ENCODE peak calls at places on chromosomes 11 and 22, in eight cellular contexts. One of them, this sample, is unnamed.

GRCh38 chr11:69636512-69636866 is 4.5 kb upstream of the CCND1 start:
- DNase-seq in neural progenitor cell: peak
- DNase-seq in PC-3: peak
- DNase-seq in GM23338: peak
- DNase-seq in OCI-LY7: no peak
- DNase-seq in hepatocyte: peak
- DNase-seq in SK-N-SH: no peak
- DNase-seq in HCT116: peak
- DNase-seq in this sample: peak

GRCh38 chr11:8794677-8795103 is 112.1 kb downstream of the RPL27A start:
- DNase-seq in GM23338: peak
- DNase-seq in neural progenitor cell: no peak
- DNase-seq in SK-N-SH: no peak
- DNase-seq in hepatocyte: peak
- DNase-seq in OCI-LY7: no peak
- DNase-seq in HCT116: peak
- DNase-seq in PC-3: peak
- DNase-seq in this sample: no peak

GRCh38 chr11:64120951-64121569 is 44.9 kb downstream of the MACROD1 start:
- DNase-seq in HCT116: no peak
- DNase-seq in hepatocyte: no peak
- DNase-seq in SK-N-SH: no peak
- DNase-seq in GM23338: no peak
- DNase-seq in PC-3: no peak
- DNase-seq in neural progenitor cell: no peak
- DNase-seq in OCI-LY7: no peak
- DNase-seq in this sample: no peak

GRCh38 chr11:134048028-134048427 is 20.8 kb upstream of the JAM3 start:
- DNase-seq in OCI-LY7: no peak
- DNase-seq in PC-3: no peak
- DNase-seq in SK-N-SH: no peak
- DNase-seq in GM23338: no peak
- DNase-seq in hepatocyte: no peak
- DNase-seq in HCT116: no peak
- DNase-seq in neural progenitor cell: no peak
- DNase-seq in this sample: no peak

GRCh38 chr11:34616086-34616485 is 4.8 kb upstream of the EHF start:
- DNase-seq in SK-N-SH: no peak
- DNase-seq in hepatocyte: no peak
- DNase-seq in OCI-LY7: no peak
- DNase-seq in HCT116: no peak
- DNase-seq in GM23338: no peak
- DNase-seq in neural progenitor cell: no peak
- DNase-seq in PC-3: no peak
- DNase-seq in this sample: no peak

GRCh38 chr11:34840736-34841386 is 75.3 kb downstream of the APIP start:
- DNase-seq in PC-3: peak
- DNase-seq in HCT116: peak
- DNase-seq in OCI-LY7: peak
- DNase-seq in SK-N-SH: peak
- DNase-seq in GM23338: peak
- DNase-seq in hepatocyte: peak
- DNase-seq in neural progenitor cell: peak
- DNase-seq in this sample: peak

GRCh38 chr22:39256979-39257378 is 12.2 kb upstream of the PDGFB start:
- DNase-seq in HCT116: no peak
- DNase-seq in hepatocyte: no peak
- DNase-seq in neural progenitor cell: no peak
- DNase-seq in SK-N-SH: no peak
- DNase-seq in PC-3: no peak
- DNase-seq in OCI-LY7: no peak
- DNase-seq in GM23338: no peak
- DNase-seq in this sample: no peak

GRCh38 chr11:107929611-107930200 is 1.5 kb downstream of the RAB39A start:
- DNase-seq in OCI-LY7: no peak
- DNase-seq in GM23338: peak
- DNase-seq in hepatocyte: no peak
- DNase-seq in PC-3: no peak
- DNase-seq in neural progenitor cell: peak
- DNase-seq in SK-N-SH: peak
- DNase-seq in HCT116: no peak
- DNase-seq in this sample: no peak

GRCh38 chr11:120057595-120058581 is 80.0 kb downstream of the TRIM29 start:
- DNase-seq in HCT116: peak
- DNase-seq in SK-N-SH: no peak
- DNase-seq in OCI-LY7: no peak
- DNase-seq in GM23338: peak
- DNase-seq in neural progenitor cell: peak
- DNase-seq in PC-3: peak
- DNase-seq in hepatocyte: peak
- DNase-seq in this sample: no peak

GRCh38 chr22:50085211-50085999 is at the start of gene MLC1:
- DNase-seq in PC-3: no peak
- DNase-seq in hepatocyte: no peak
- DNase-seq in HCT116: no peak
- DNase-seq in neural progenitor cell: no peak
- DNase-seq in OCI-LY7: no peak
- DNase-seq in GM23338: no peak
- DNase-seq in SK-N-SH: no peak
- DNase-seq in this sample: no peak

GRCh38 chr11:114340311-114341131 is 44.3 kb downstream of the NNMT start:
- DNase-seq in hepatocyte: peak
- DNase-seq in HCT116: peak
- DNase-seq in GM23338: peak
- DNase-seq in SK-N-SH: peak
- DNase-seq in neural progenitor cell: peak
- DNase-seq in PC-3: peak
- DNase-seq in OCI-LY7: peak
- DNase-seq in this sample: peak

GRCh38 chr22:30115705-30116104 is 35.4 kb downstream of the HORMAD2 start:
- DNase-seq in hepatocyte: no peak
- DNase-seq in SK-N-SH: no peak
- DNase-seq in PC-3: peak
- DNase-seq in neural progenitor cell: no peak
- DNase-seq in OCI-LY7: no peak
- DNase-seq in HCT116: peak
- DNase-seq in GM23338: peak
- DNase-seq in this sample: no peak

GRCh38 chr22:19873960-19874306 is 19.3 kb upstream of the GNB1L start:
- DNase-seq in PC-3: no peak
- DNase-seq in hepatocyte: no peak
- DNase-seq in SK-N-SH: peak
- DNase-seq in GM23338: no peak
- DNase-seq in neural progenitor cell: no peak
- DNase-seq in HCT116: no peak
- DNase-seq in OCI-LY7: no peak
- DNase-seq in this sample: no peak

GRCh38 chr11:45110562-45110961 is 35.9 kb upstream of the PRDM11 start:
- DNase-seq in hepatocyte: peak
- DNase-seq in PC-3: peak
- DNase-seq in neural progenitor cell: peak
- DNase-seq in OCI-LY7: peak
- DNase-seq in SK-N-SH: peak
- DNase-seq in HCT116: peak
- DNase-seq in GM23338: peak
- DNase-seq in this sample: peak

GRCh38 chr11:132056689-132057088 is 686.3 kb downstream of the NTM start:
- DNase-seq in GM23338: no peak
- DNase-seq in OCI-LY7: no peak
- DNase-seq in HCT116: no peak
- DNase-seq in SK-N-SH: no peak
- DNase-seq in neural progenitor cell: no peak
- DNase-seq in PC-3: no peak
- DNase-seq in hepatocyte: peak
- DNase-seq in this sample: no peak

GRCh38 chr11:2889399-2890273 is 4.1 kb upstream of the CDKN1C start:
- DNase-seq in HCT116: no peak
- DNase-seq in PC-3: no peak
- DNase-seq in OCI-LY7: no peak
- DNase-seq in neural progenitor cell: no peak
- DNase-seq in SK-N-SH: no peak
- DNase-seq in hepatocyte: no peak
- DNase-seq in GM23338: no peak
- DNase-seq in this sample: no peak

GRCh38 chr11:126772267-126772666 is 228.3 kb downstream of the KIRREL3 start:
- DNase-seq in OCI-LY7: no peak
- DNase-seq in neural progenitor cell: no peak
- DNase-seq in GM23338: no peak
- DNase-seq in SK-N-SH: no peak
- DNase-seq in PC-3: no peak
- DNase-seq in hepatocyte: no peak
- DNase-seq in HCT116: no peak
- DNase-seq in this sample: no peak

GRCh38 chr11:126768702-126769101 is 231.9 kb downstream of the KIRREL3 start:
- DNase-seq in SK-N-SH: no peak
- DNase-seq in hepatocyte: no peak
- DNase-seq in HCT116: no peak
- DNase-seq in PC-3: no peak
- DNase-seq in OCI-LY7: no peak
- DNase-seq in GM23338: no peak
- DNase-seq in neural progenitor cell: no peak
- DNase-seq in this sample: no peak

GRCh38 chr11:126764221-126764620 is 236.3 kb downstream of the KIRREL3 start:
- DNase-seq in SK-N-SH: no peak
- DNase-seq in neural progenitor cell: no peak
- DNase-seq in OCI-LY7: no peak
- DNase-seq in hepatocyte: no peak
- DNase-seq in GM23338: no peak
- DNase-seq in PC-3: no peak
- DNase-seq in HCT116: no peak
- DNase-seq in this sample: no peak

GRCh38 chr11:126765196-126765595 is 235.4 kb downstream of the KIRREL3 start:
- DNase-seq in OCI-LY7: no peak
- DNase-seq in PC-3: no peak
- DNase-seq in neural progenitor cell: no peak
- DNase-seq in hepatocyte: no peak
- DNase-seq in GM23338: no peak
- DNase-seq in HCT116: no peak
- DNase-seq in SK-N-SH: no peak
- DNase-seq in this sample: no peak

GRCh38 chr11:126766425-126766824 is 234.1 kb downstream of the KIRREL3 start:
- DNase-seq in OCI-LY7: no peak
- DNase-seq in HCT116: no peak
- DNase-seq in SK-N-SH: no peak
- DNase-seq in PC-3: peak
- DNase-seq in GM23338: peak
- DNase-seq in neural progenitor cell: no peak
- DNase-seq in hepatocyte: peak
- DNase-seq in this sample: no peak
- TF ChIP-seq CTCF in OCI-LY7: peak
- TF ChIP-seq CTCF in HCT116: no peak
- TF ChIP-seq CTCF in SK-N-SH: peak
- TF ChIP-seq CTCF in PC-3: no peak
- TF ChIP-seq CTCF in GM23338: peak
- TF ChIP-seq CTCF in neural progenitor cell: no peak
- TF ChIP-seq CTCF in hepatocyte: no peak
- TF ChIP-seq CTCF in this sample: no peak

DNA sequence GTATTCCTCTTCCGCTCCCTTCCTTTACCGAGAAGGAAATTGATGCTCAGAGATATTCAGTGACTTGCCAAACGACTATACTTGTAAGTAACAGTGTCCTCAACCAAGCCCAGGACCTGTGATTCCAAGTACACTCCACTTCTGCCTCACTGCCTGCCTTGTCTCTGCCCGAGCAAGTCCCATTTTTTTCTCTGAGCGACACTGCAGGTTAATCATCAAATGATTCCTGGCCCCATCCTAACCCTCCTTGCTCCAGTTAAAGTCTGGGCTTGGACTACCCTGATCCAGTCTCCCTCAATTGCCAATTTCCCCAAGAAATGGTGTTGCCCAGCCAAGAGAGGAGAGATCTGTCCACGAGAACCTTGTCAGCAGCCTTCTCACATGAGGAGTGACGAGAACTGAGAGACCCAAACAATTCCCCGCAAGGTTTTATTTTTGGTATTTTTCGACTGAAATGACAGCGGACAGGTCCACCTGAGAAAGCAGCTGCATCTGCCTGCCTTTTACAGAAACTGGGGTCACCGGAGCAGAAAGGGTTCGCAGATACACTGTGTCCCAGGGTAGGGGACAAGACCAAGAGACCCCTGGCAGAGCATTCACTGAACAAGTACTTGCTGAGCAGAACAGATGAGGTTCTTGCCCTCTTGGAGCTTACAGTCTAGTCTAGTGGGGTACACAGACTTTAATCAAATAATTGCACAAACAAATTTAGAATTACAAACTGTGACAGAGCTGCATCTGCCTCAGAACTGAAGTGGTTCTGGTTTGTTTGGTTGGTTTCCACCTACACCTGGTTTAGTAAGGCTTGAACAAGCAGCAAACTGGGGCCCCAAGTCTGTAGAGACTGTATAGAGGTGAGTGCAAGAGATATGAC is 11.4 kb downstream of the POU2AF1 start:
- DNase-seq in hepatocyte: no peak
- DNase-seq in PC-3: no peak
- DNase-seq in HCT116: no peak
- DNase-seq in OCI-LY7: peak
- DNase-seq in SK-N-SH: no peak
- DNase-seq in GM23338: no peak
- DNase-seq in neural progenitor cell: no peak
- DNase-seq in this sample: no peak
- TF ChIP-seq EZH2phosphoT487 in hepatocyte: no peak
- TF ChIP-seq EZH2phosphoT487 in PC-3: no peak
- TF ChIP-seq EZH2phosphoT487 in HCT116: no peak
- TF ChIP-seq EZH2phosphoT487 in OCI-LY7: no peak
- TF ChIP-seq EZH2phosphoT487 in SK-N-SH: no peak
- TF ChIP-seq EZH2phosphoT487 in GM23338: no peak
- TF ChIP-seq EZH2phosphoT487 in neural progenitor cell: no peak
- TF ChIP-seq EZH2phosphoT487 in this sample: no peak

GRCh38 chr22:28843633-28844032 is 39.7 kb upstream of the ZNRF3 start:
- DNase-seq in hepatocyte: no peak
- DNase-seq in OCI-LY7: no peak
- DNase-seq in GM23338: no peak
- DNase-seq in PC-3: no peak
- DNase-seq in SK-N-SH: no peak
- DNase-seq in HCT116: no peak
- DNase-seq in neural progenitor cell: no peak
- DNase-seq in this sample: no peak
- TF ChIP-seq CTCF in hepatocyte: no peak
- TF ChIP-seq CTCF in OCI-LY7: no peak
- TF ChIP-seq CTCF in GM23338: no peak
- TF ChIP-seq CTCF in PC-3: no peak
- TF ChIP-seq CTCF in SK-N-SH: no peak
- TF ChIP-seq CTCF in HCT116: no peak
- TF ChIP-seq CTCF in neural progenitor cell: no peak
- TF ChIP-seq CTCF in this sample: no peak

DNA sequence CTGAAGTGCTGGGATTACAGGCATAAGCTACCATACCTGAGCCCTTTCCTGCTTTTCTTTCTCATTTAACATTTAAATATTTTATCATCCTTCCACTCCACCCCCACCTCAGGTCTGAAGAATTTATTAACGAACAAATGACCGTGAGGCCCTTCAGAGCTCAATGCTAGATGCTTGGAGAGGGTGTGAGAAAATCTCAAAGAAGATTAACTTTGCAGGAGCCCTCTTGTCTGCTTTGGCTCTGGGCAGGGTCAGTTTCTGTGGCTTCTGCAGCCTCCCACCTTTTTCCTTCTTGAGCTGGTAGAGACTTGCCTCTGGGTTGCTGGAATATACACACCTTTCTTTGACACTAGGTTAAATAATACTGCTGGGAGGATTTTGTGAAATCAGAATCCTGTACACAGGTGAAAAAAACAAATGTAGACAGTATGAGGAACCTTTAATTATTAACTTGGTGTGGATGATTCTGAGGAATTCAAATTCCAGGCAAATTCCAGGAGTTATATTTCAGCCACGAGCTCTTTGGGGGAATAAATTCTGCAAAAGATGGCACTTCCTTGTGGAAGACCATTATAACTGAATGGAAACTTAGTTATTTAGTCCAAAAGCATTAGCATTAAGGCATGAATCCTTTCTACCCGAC is 3.4 kb upstream of the ZBTB44 start:
- DNase-seq in PC-3: no peak
- DNase-seq in OCI-LY7: no peak
- DNase-seq in neural progenitor cell: no peak
- DNase-seq in HCT116: no peak
- DNase-seq in SK-N-SH: no peak
- DNase-seq in GM23338: no peak
- DNase-seq in hepatocyte: no peak
- DNase-seq in this sample: no peak
- TF ChIP-seq EZH2phosphoT487 in PC-3: no peak
- TF ChIP-seq EZH2phosphoT487 in OCI-LY7: no peak
- TF ChIP-seq EZH2phosphoT487 in neural progenitor cell: no peak
- TF ChIP-seq EZH2phosphoT487 in HCT116: no peak
- TF ChIP-seq EZH2phosphoT487 in SK-N-SH: no peak
- TF ChIP-seq EZH2phosphoT487 in GM23338: no peak
- TF ChIP-seq EZH2phosphoT487 in hepatocyte: no peak
- TF ChIP-seq EZH2phosphoT487 in this sample: no peak